ENCODE peak calls at places on chromosomes 11 and 22, in four cellular contexts. M is GM23338, B is A549, Q is astrocyte. O is an unnamed sample.

GRCh38 chr22:19085233-19086043 is 36.8 kb downstream of the DGCR2 start:
- DNase-seq in M (peak), B (peak), Q (no peak), O (no peak)

GRCh38 chr11:45472713-45473317 is 186.7 kb upstream of the SYT13 start:
- DNase-seq in M (no peak), B (no peak), Q (no peak), O (no peak)

GRCh38 chr11:124745835-124746620 is 6.0 kb downstream of the VSIG2 start:
- DNase-seq in M (peak), B (peak), Q (no peak), O (no peak)

GRCh38 chr22:49214976-49215375 is 612.7 kb downstream of the BRD1 start:
- DNase-seq in M (no peak), B (no peak), Q (no peak), O (no peak)

GRCh38 chr11:3016861-3017260 is 24.7 kb upstream of the NAP1L4 start:
- DNase-seq in M (no peak), B (no peak), Q (no peak), O (no peak)

GRCh38 chr22:40345271-40345670 is 1.0 kb upstream of the ADSL start:
- DNase-seq in M (no peak), B (no peak), Q (peak), O (peak)

GRCh38 chr11:78230161-78230877 is 41.6 kb downstream of the USP35 start:
- DNase-seq in M (no peak), B (no peak), Q (no peak), O (no peak)

GRCh38 chr11:88482871-88483301 is 145.3 kb upstream of the CTSC start:
- DNase-seq in M (no peak), B (no peak), Q (peak), O (no peak)

GRCh38 chr11:20367313-20367948 is 3.9 kb downstream of the HTATIP2 start:
- DNase-seq in M (no peak), B (peak), Q (peak), O (peak)

GRCh38 chr11:17036666-17037658 is 22.7 kb upstream of the PLEKHA7 start:
- DNase-seq in M (peak), B (peak), Q (no peak), O (no peak)

GRCh38 chr11:14635559-14635958 is 8.0 kb upstream of the PDE3B start:
- DNase-seq in M (no peak), B (no peak), Q (no peak), O (no peak)

GRCh38 chr11:80925291-80925690 is 1484.5 kb upstream of the TENM4 start:
- DNase-seq in M (no peak), B (no peak), Q (no peak), O (no peak)

GRCh38 chr11:1843796-1844195 is 5.0 kb downstream of the TNNI2 start:
- DNase-seq in M (no peak), B (no peak), Q (no peak), O (no peak)

GRCh38 chr11:1845571-1846452 is 7.0 kb downstream of the TNNI2 start:
- DNase-seq in M (no peak), B (no peak), Q (no peak), O (no peak)

GRCh38 chr11:1843098-1843473 is 4.3 kb downstream of the TNNI2 start:
- DNase-seq in M (no peak), B (no peak), Q (no peak), O (no peak)

GRCh38 chr11:1845095-1845429 is 6.3 kb downstream of the TNNI2 start:
- DNase-seq in M (no peak), B (no peak), Q (no peak), O (no peak)

GRCh38 chr11:1844221-1845094 is 5.7 kb downstream of the TNNI2 start:
- DNase-seq in M (no peak), B (peak), Q (no peak), O (no peak)
- H3K4me2 ChIP-seq in M (no peak), B (peak), Q (no peak), O (peak)

GRCh38 chr22:46878549-46878948 is 116.1 kb downstream of the TBC1D22A start:
- DNase-seq in M (peak), B (peak), Q (no peak), O (no peak)
- TF ChIP-seq CTCF in M (peak), B (no peak), Q (no peak), O (no peak)

GRCh38 chr22:20304646-20305045 is 15.2 kb downstream of the DGCR6L start:
- DNase-seq in M (no peak), B (no peak), Q (no peak), O (no peak)
- H3K4me2 ChIP-seq in M (no peak), B (no peak), Q (no peak), O (no peak)

GRCh38 chr22:38974826-38975175 is 7.3 kb upstream of the APOBEC3B start:
- DNase-seq in M (no peak), B (no peak), Q (no peak), O (no peak)

GRCh38 chr22:38974170-38974825 is 7.8 kb upstream of the APOBEC3B start:
- DNase-seq in M (no peak), B (no peak), Q (no peak), O (no peak)

GRCh38 chr22:38971202-38971601 is 10.9 kb upstream of the APOBEC3B start:
- DNase-seq in M (no peak), B (no peak), Q (no peak), O (no peak)

GRCh38 chr22:38970548-38970947 is 11.6 kb upstream of the APOBEC3B start:
- DNase-seq in M (no peak), B (no peak), Q (no peak), O (no peak)

DNA sequence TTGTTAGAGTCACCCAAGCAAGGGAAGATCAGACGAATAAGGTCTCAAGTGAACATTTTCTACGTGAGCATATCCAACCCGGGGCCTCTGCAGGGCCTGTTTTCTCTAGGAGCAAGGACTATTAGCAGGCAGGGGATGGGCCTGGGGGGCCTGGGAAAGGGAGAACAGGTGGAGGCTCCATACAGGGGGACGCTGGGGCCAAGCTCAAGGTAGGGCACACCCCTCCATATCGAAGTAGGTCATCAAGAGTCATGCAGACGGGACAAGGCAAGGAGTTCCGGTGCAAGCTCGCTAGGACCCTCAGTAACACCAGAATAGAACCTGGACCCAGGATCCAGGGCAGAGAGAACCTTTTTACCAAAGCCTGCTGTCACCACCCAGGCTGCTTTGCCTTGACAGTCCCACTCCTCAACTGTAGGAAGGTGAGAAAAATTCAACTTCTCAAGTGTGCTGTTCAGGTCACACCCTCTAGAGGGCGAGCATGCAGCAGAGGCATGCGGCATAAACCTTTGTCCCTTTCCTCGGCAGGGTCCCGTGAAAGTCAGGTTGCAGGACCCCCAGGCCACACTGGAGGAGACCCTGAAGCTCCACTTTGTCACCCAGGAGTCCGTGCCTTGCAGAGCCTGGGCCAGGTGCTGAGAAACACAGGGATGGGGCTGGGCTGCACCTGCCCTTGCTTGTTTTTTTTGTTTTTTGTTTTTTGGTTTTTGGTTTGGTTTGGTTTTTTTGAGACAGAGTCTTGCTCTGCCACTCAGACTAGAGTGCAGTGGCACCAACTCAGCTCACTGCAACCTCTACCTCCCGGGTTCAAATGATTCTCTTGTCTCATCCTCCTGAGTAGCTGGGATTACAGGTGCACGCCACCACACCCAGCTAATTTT is 8.6 kb upstream of the APOBEC3B start:
- DNase-seq in M (peak), B (peak), Q (peak), O (no peak)
- TF ChIP-seq CTCF in M (peak), B (peak), Q (peak), O (peak)

DNA sequence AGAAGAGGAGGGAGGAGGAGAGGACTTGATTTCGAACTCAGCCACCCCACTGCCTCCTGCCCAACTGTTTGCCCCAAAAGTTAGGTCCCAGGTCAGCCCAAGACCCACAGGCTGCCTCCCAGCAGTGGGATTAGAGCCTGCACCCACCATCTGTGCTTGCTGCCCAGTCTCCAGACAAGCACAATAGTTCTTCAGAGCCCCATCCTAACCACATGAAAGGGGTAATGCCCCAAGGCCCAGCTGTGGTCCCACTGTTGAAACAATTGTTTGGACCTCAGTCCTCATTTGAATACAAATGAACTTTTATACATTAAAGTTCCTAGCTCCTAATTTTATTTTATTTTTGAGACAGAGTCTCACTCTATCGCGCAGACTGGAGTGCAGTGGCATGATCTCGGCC is 5.4 kb upstream of the VPS51 start:
- DNase-seq in M (no peak), B (no peak), Q (no peak), O (no peak)
- H3K4me2 ChIP-seq in M (no peak), B (no peak), Q (no peak), O (no peak)

GRCh38 chr22:38056969-38057841 is at the start of gene PICK1:
- DNase-seq in M (peak), B (peak), Q (peak), O (no peak)
- TF ChIP-seq CTCF in M (no peak), B (no peak), Q (no peak), O (no peak)

GRCh38 chr11:71286701-71287643 is 34.6 kb upstream of the SHANK2 start:
- DNase-seq in M (no peak), B (peak), Q (peak), O (peak)
- H3K4me2 ChIP-seq in M (no peak), B (peak), Q (peak), O (peak)

GRCh38 chr22:35548762-35549106 is 8.1 kb downstream of the RASD2 start:
- DNase-seq in M (no peak), B (no peak), Q (no peak), O (no peak)

GRCh38 chr22:35544810-35545209 is 4.2 kb downstream of the RASD2 start:
- DNase-seq in M (no peak), B (no peak), Q (no peak), O (no peak)

GRCh38 chr22:35549338-35549737 is 8.7 kb downstream of the RASD2 start:
- DNase-seq in M (no peak), B (no peak), Q (no peak), O (no peak)

GRCh38 chr22:35546886-35547285 is 6.3 kb downstream of the RASD2 start:
- DNase-seq in M (no peak), B (no peak), Q (no peak), O (no peak)

DNA sequence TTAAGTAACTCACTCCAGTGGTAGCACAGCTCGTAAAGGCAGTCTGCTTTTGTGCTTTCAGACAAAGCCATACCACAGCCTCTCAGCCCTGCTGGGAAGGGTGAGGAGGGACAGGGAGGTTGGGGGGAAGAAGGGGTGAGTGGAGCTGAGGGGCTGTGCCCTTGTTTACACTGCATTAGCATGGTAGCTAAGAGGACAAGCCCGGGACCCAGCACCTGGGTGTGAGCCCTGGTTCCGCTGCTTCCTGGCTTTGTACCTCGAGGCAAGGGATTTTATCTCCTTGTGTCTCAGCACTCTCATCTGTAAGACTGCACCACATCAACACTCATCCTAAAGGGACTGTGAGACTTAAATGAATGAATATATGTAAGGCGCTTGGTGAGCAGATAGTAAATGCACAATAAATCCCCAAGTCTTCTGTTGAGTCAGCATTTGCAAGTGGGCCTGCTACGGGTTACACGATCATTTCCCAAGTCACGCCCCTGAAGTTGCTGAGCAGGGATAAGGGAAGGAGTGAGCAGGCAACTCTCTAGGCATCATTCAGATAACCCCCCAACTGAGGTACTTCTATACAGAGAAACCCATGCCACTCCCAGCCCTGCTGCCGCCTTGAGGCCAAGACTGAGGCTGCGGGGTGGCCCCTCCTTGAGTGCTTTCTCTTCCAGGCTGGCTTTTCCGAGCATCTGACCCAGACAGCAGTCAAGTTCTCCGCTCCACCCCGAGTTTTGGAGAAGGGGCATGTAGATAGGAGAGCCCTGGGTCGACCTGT is 7.5 kb downstream of the RASD2 start:
- DNase-seq in M (peak), B (no peak), Q (no peak), O (no peak)
- TF ChIP-seq CTCF in M (peak), B (no peak), Q (no peak), O (no peak)

GRCh38 chr11:28106351-28107043 is 1.5 kb downstream of the KIF18A start:
- DNase-seq in M (no peak), B (no peak), Q (no peak), O (no peak)
- H3K4me2 ChIP-seq in M (peak), B (peak), Q (peak), O (peak)